ENCODE peak calls at places on chromosomes 5 and 9, in seven cellular contexts. One of them, this sample, is unnamed.

GRCh38 chr9:23849379-23849778 is 23.3 kb upstream of the ELAVL2 start:
- DNase-seq in NCI-H1105 treated with DMSO at 0.1 percent for 48 hours: no peak
- DNase-seq in GM04503: no peak
- DNase-seq in kidney tubule cell: no peak
- DNase-seq in foreskin fibroblast: no peak
- DNase-seq in neural crest cell: no peak
- DNase-seq in brain microvascular endothelial cell: no peak
- DNase-seq in this sample: no peak

GRCh38 chr5:120405291-120405864 is 58.7 kb upstream of the PRR16 start:
- DNase-seq in NCI-H1105 treated with DMSO at 0.1 percent for 48 hours: no peak
- DNase-seq in GM04503: peak
- DNase-seq in kidney tubule cell: peak
- DNase-seq in foreskin fibroblast: peak
- DNase-seq in neural crest cell: no peak
- DNase-seq in brain microvascular endothelial cell: peak
- DNase-seq in this sample: no peak

GRCh38 chr5:167939686-167940085 is 351.8 kb upstream of the WWC1 start:
- DNase-seq in NCI-H1105 treated with DMSO at 0.1 percent for 48 hours: no peak
- DNase-seq in GM04503: no peak
- DNase-seq in kidney tubule cell: peak
- DNase-seq in foreskin fibroblast: no peak
- DNase-seq in neural crest cell: no peak
- DNase-seq in brain microvascular endothelial cell: no peak
- DNase-seq in this sample: no peak

GRCh38 chr5:95162231-95162992 is 122.5 kb downstream of the MCTP1 start:
- DNase-seq in NCI-H1105 treated with DMSO at 0.1 percent for 48 hours: peak
- DNase-seq in GM04503: no peak
- DNase-seq in kidney tubule cell: no peak
- DNase-seq in foreskin fibroblast: no peak
- DNase-seq in neural crest cell: no peak
- DNase-seq in brain microvascular endothelial cell: no peak
- DNase-seq in this sample: no peak

GRCh38 chr5:143106175-143106574 is 297.3 kb downstream of the NR3C1 start:
- DNase-seq in NCI-H1105 treated with DMSO at 0.1 percent for 48 hours: peak
- DNase-seq in GM04503: peak
- DNase-seq in kidney tubule cell: peak
- DNase-seq in foreskin fibroblast: peak
- DNase-seq in neural crest cell: no peak
- DNase-seq in brain microvascular endothelial cell: peak
- DNase-seq in this sample: no peak

GRCh38 chr5:157563373-157564148 is 12.0 kb downstream of the ADAM19 start:
- DNase-seq in NCI-H1105 treated with DMSO at 0.1 percent for 48 hours: no peak
- DNase-seq in GM04503: no peak
- DNase-seq in kidney tubule cell: no peak
- DNase-seq in foreskin fibroblast: peak
- DNase-seq in neural crest cell: no peak
- DNase-seq in brain microvascular endothelial cell: peak
- DNase-seq in this sample: peak

GRCh38 chr5:119745976-119746375 is 116.6 kb downstream of the FAM170A start:
- DNase-seq in NCI-H1105 treated with DMSO at 0.1 percent for 48 hours: no peak
- DNase-seq in GM04503: no peak
- DNase-seq in kidney tubule cell: no peak
- DNase-seq in foreskin fibroblast: no peak
- DNase-seq in neural crest cell: no peak
- DNase-seq in brain microvascular endothelial cell: no peak
- DNase-seq in this sample: no peak

GRCh38 chr9:89375181-89375760 is 57.0 kb downstream of the SECISBP2 start:
- DNase-seq in NCI-H1105 treated with DMSO at 0.1 percent for 48 hours: no peak
- DNase-seq in GM04503: no peak
- DNase-seq in kidney tubule cell: peak
- DNase-seq in foreskin fibroblast: no peak
- DNase-seq in neural crest cell: no peak
- DNase-seq in brain microvascular endothelial cell: peak
- DNase-seq in this sample: no peak

GRCh38 chr5:95962785-95963184 is 1.1 kb upstream of the ELL2 start:
- DNase-seq in NCI-H1105 treated with DMSO at 0.1 percent for 48 hours: no peak
- DNase-seq in GM04503: no peak
- DNase-seq in kidney tubule cell: peak
- DNase-seq in foreskin fibroblast: no peak
- DNase-seq in neural crest cell: no peak
- DNase-seq in brain microvascular endothelial cell: peak
- DNase-seq in this sample: no peak

GRCh38 chr5:152389209-152389608 is 15.9 kb downstream of the NMUR2 start:
- DNase-seq in NCI-H1105 treated with DMSO at 0.1 percent for 48 hours: no peak
- DNase-seq in GM04503: no peak
- DNase-seq in kidney tubule cell: no peak
- DNase-seq in foreskin fibroblast: no peak
- DNase-seq in neural crest cell: no peak
- DNase-seq in brain microvascular endothelial cell: no peak
- DNase-seq in this sample: no peak

GRCh38 chr5:178232124-178232919 is at the start of gene PHYKPL:
- DNase-seq in NCI-H1105 treated with DMSO at 0.1 percent for 48 hours: peak
- DNase-seq in GM04503: no peak
- DNase-seq in kidney tubule cell: peak
- DNase-seq in foreskin fibroblast: peak
- DNase-seq in neural crest cell: peak
- DNase-seq in brain microvascular endothelial cell: peak
- DNase-seq in this sample: no peak

GRCh38 chr9:19759066-19759465 is 29.8 kb downstream of the SLC24A2 start:
- DNase-seq in NCI-H1105 treated with DMSO at 0.1 percent for 48 hours: no peak
- DNase-seq in GM04503: no peak
- DNase-seq in kidney tubule cell: no peak
- DNase-seq in foreskin fibroblast: no peak
- DNase-seq in neural crest cell: no peak
- DNase-seq in brain microvascular endothelial cell: no peak
- DNase-seq in this sample: no peak

GRCh38 chr5:51028394-51028793 is 354.9 kb upstream of the ISL1 start:
- DNase-seq in NCI-H1105 treated with DMSO at 0.1 percent for 48 hours: no peak
- DNase-seq in GM04503: no peak
- DNase-seq in kidney tubule cell: no peak
- DNase-seq in foreskin fibroblast: no peak
- DNase-seq in neural crest cell: no peak
- DNase-seq in brain microvascular endothelial cell: no peak
- DNase-seq in this sample: no peak

GRCh38 chr9:98142182-98142924 is 23.3 kb upstream of the TRIM14 start:
- DNase-seq in NCI-H1105 treated with DMSO at 0.1 percent for 48 hours: no peak
- DNase-seq in GM04503: no peak
- DNase-seq in kidney tubule cell: peak
- DNase-seq in foreskin fibroblast: no peak
- DNase-seq in neural crest cell: no peak
- DNase-seq in brain microvascular endothelial cell: no peak
- DNase-seq in this sample: no peak

GRCh38 chr9:106035810-106036209 is 341.5 kb downstream of the TMEM38B start:
- DNase-seq in NCI-H1105 treated with DMSO at 0.1 percent for 48 hours: peak
- DNase-seq in GM04503: no peak
- DNase-seq in kidney tubule cell: no peak
- DNase-seq in foreskin fibroblast: no peak
- DNase-seq in neural crest cell: no peak
- DNase-seq in brain microvascular endothelial cell: no peak
- DNase-seq in this sample: no peak

GRCh38 chr9:129252937-129253819 is 75.1 kb upstream of the IER5L start:
- DNase-seq in NCI-H1105 treated with DMSO at 0.1 percent for 48 hours: no peak
- DNase-seq in GM04503: no peak
- DNase-seq in kidney tubule cell: no peak
- DNase-seq in foreskin fibroblast: no peak
- DNase-seq in neural crest cell: peak
- DNase-seq in brain microvascular endothelial cell: no peak
- DNase-seq in this sample: no peak

GRCh38 chr9:82606071-82606470 is 456.9 kb downstream of the RASEF start:
- DNase-seq in NCI-H1105 treated with DMSO at 0.1 percent for 48 hours: no peak
- DNase-seq in GM04503: no peak
- DNase-seq in kidney tubule cell: no peak
- DNase-seq in foreskin fibroblast: peak
- DNase-seq in neural crest cell: no peak
- DNase-seq in brain microvascular endothelial cell: no peak
- DNase-seq in this sample: no peak

GRCh38 chr9:5767968-5768932 is 64.7 kb downstream of the ERMP1 start:
- DNase-seq in NCI-H1105 treated with DMSO at 0.1 percent for 48 hours: no peak
- DNase-seq in GM04503: no peak
- DNase-seq in kidney tubule cell: no peak
- DNase-seq in foreskin fibroblast: peak
- DNase-seq in neural crest cell: no peak
- DNase-seq in brain microvascular endothelial cell: no peak
- DNase-seq in this sample: no peak

GRCh38 chr5:113081881-113082546 is 105.4 kb downstream of the DCP2 start:
- DNase-seq in NCI-H1105 treated with DMSO at 0.1 percent for 48 hours: no peak
- DNase-seq in GM04503: peak
- DNase-seq in kidney tubule cell: peak
- DNase-seq in foreskin fibroblast: peak
- DNase-seq in neural crest cell: no peak
- DNase-seq in brain microvascular endothelial cell: peak
- DNase-seq in this sample: no peak

GRCh38 chr5:52895572-52896296 is 93.4 kb upstream of the ITGA2 start:
- DNase-seq in NCI-H1105 treated with DMSO at 0.1 percent for 48 hours: no peak
- DNase-seq in GM04503: peak
- DNase-seq in kidney tubule cell: no peak
- DNase-seq in foreskin fibroblast: no peak
- DNase-seq in neural crest cell: no peak
- DNase-seq in brain microvascular endothelial cell: no peak
- DNase-seq in this sample: no peak

GRCh38 chr5:136006767-136007251 is 22.0 kb upstream of the TGFBI start:
- DNase-seq in NCI-H1105 treated with DMSO at 0.1 percent for 48 hours: no peak
- DNase-seq in GM04503: peak
- DNase-seq in kidney tubule cell: peak
- DNase-seq in foreskin fibroblast: peak
- DNase-seq in neural crest cell: no peak
- DNase-seq in brain microvascular endothelial cell: peak
- DNase-seq in this sample: no peak

GRCh38 chr9:109918359-109919163 is 138.6 kb downstream of the PALM2AKAP2 start:
- DNase-seq in NCI-H1105 treated with DMSO at 0.1 percent for 48 hours: peak
- DNase-seq in GM04503: no peak
- DNase-seq in kidney tubule cell: no peak
- DNase-seq in foreskin fibroblast: peak
- DNase-seq in neural crest cell: no peak
- DNase-seq in brain microvascular endothelial cell: no peak
- DNase-seq in this sample: no peak

GRCh38 chr5:137486707-137487106 is 12.4 kb downstream of the SPOCK1 start:
- DNase-seq in NCI-H1105 treated with DMSO at 0.1 percent for 48 hours: no peak
- DNase-seq in GM04503: peak
- DNase-seq in kidney tubule cell: peak
- DNase-seq in foreskin fibroblast: peak
- DNase-seq in neural crest cell: no peak
- DNase-seq in brain microvascular endothelial cell: peak
- DNase-seq in this sample: no peak

GRCh38 chr9:133273819-133274218 is 1.2 kb downstream of the ABO start:
- DNase-seq in NCI-H1105 treated with DMSO at 0.1 percent for 48 hours: no peak
- DNase-seq in GM04503: no peak
- DNase-seq in kidney tubule cell: peak
- DNase-seq in foreskin fibroblast: no peak
- DNase-seq in neural crest cell: no peak
- DNase-seq in brain microvascular endothelial cell: no peak
- DNase-seq in this sample: no peak

GRCh38 chr5:139150359-139150999 is 47.7 kb downstream of the SIL1 start:
- DNase-seq in NCI-H1105 treated with DMSO at 0.1 percent for 48 hours: no peak
- DNase-seq in GM04503: no peak
- DNase-seq in kidney tubule cell: no peak
- DNase-seq in foreskin fibroblast: no peak
- DNase-seq in neural crest cell: no peak
- DNase-seq in brain microvascular endothelial cell: no peak
- DNase-seq in this sample: no peak

GRCh38 chr5:142655339-142656267 is 30.3 kb downstream of the FGF1 start:
- DNase-seq in NCI-H1105 treated with DMSO at 0.1 percent for 48 hours: peak
- DNase-seq in GM04503: no peak
- DNase-seq in kidney tubule cell: peak
- DNase-seq in foreskin fibroblast: peak
- DNase-seq in neural crest cell: peak
- DNase-seq in brain microvascular endothelial cell: peak
- DNase-seq in this sample: peak

GRCh38 chr9:8486095-8486494 is 686.5 kb upstream of the DMAC1 start:
- DNase-seq in NCI-H1105 treated with DMSO at 0.1 percent for 48 hours: peak
- DNase-seq in GM04503: no peak
- DNase-seq in kidney tubule cell: peak
- DNase-seq in foreskin fibroblast: peak
- DNase-seq in neural crest cell: no peak
- DNase-seq in brain microvascular endothelial cell: peak
- DNase-seq in this sample: no peak

GRCh38 chr9:106958955-106959657 is 96.1 kb downstream of the ZNF462 start:
- DNase-seq in NCI-H1105 treated with DMSO at 0.1 percent for 48 hours: no peak
- DNase-seq in GM04503: no peak
- DNase-seq in kidney tubule cell: peak
- DNase-seq in foreskin fibroblast: peak
- DNase-seq in neural crest cell: no peak
- DNase-seq in brain microvascular endothelial cell: no peak
- DNase-seq in this sample: no peak

GRCh38 chr9:34154052-34154451 is 24.8 kb upstream of the UBAP1 start:
- DNase-seq in NCI-H1105 treated with DMSO at 0.1 percent for 48 hours: no peak
- DNase-seq in GM04503: no peak
- DNase-seq in kidney tubule cell: no peak
- DNase-seq in foreskin fibroblast: no peak
- DNase-seq in neural crest cell: no peak
- DNase-seq in brain microvascular endothelial cell: no peak
- DNase-seq in this sample: no peak

GRCh38 chr9:71218774-71219173 is 97.4 kb upstream of the TRPM3 start:
- DNase-seq in NCI-H1105 treated with DMSO at 0.1 percent for 48 hours: no peak
- DNase-seq in GM04503: no peak
- DNase-seq in kidney tubule cell: no peak
- DNase-seq in foreskin fibroblast: peak
- DNase-seq in neural crest cell: no peak
- DNase-seq in brain microvascular endothelial cell: no peak
- DNase-seq in this sample: no peak